ENCODE peak calls at places on chromosomes 16 and 17, in nine cellular contexts. B is heart left ventricle; K is EL; V is effector CD8-positive, alpha-beta T cell; D is lower leg skin; I is Kasumi-1; E is mucosa of descending colon; J is activated B cell treated with CpG ODN at 0.5 μM for 24 hours; P is dermis microvascular lymphatic vessel endothelial cell. Y is an unnamed sample.

GRCh38 chr16:88796278-88796677 is 7.3 kb upstream of the CDT1 start:
- DNase-seq in B (no peak), K (no peak), V (no peak), D (no peak), I (no peak), E (no peak), J (no peak), P (no peak), Y (no peak)

GRCh38 chr16:24255446-24256352 is at the start of gene CACNG3:
- DNase-seq in B (peak; percentile 35), K (peak; percentile 8), V (peak; percentile 2), D (no peak), I (peak; percentile 53), E (no peak), J (peak; percentile 40), P (peak; percentile 23), Y (peak; percentile 84)

GRCh38 chr16:75497558-75497957 is 2.3 kb upstream of the CHST6 start:
- DNase-seq in B (no peak), K (no peak), V (no peak), D (no peak), I (no peak), E (no peak), J (no peak), P (no peak), Y (no peak)

GRCh38 chr17:50101346-50102163 is 6.4 kb downstream of the PDK2 start:
- DNase-seq in B (peak; percentile 66), K (no peak), V (no peak), D (no peak), I (no peak), E (peak; percentile 88), J (no peak), P (no peak), Y (no peak)

GRCh38 chr16:4322121-4323035 is 6.5 kb downstream of the GLIS2 start:
- DNase-seq in B (no peak), K (no peak), V (no peak), D (no peak), I (no peak), E (no peak), J (no peak), P (no peak), Y (no peak)

GRCh38 chr16:75957870-75958269 is 231.6 kb upstream of the CPHXL start:
- DNase-seq in B (no peak), K (no peak), V (no peak), D (no peak), I (no peak), E (no peak), J (no peak), P (no peak), Y (no peak)

GRCh38 chr17:36978810-36979584 is 30.2 kb downstream of the AATF start:
- DNase-seq in B (no peak), K (no peak), V (no peak), D (no peak), I (no peak), E (no peak), J (no peak), P (no peak), Y (no peak)

GRCh38 chr17:61875285-61875684 is 12.0 kb upstream of the BRIP1 start:
- DNase-seq in B (no peak), K (no peak), V (no peak), D (no peak), I (no peak), E (no peak), J (no peak), P (no peak), Y (no peak)

GRCh38 chr17:76920364-76921139 is 52.3 kb downstream of the MGAT5B start:
- DNase-seq in B (no peak), K (no peak), V (no peak), D (no peak), I (no peak), E (no peak), J (no peak), P (no peak), Y (no peak)

GRCh38 chr16:12878973-12879372 is 22.4 kb upstream of the SHISA9 start:
- DNase-seq in B (no peak), K (no peak), V (no peak), D (no peak), I (no peak), E (no peak), J (no peak), P (no peak), Y (no peak)

GRCh38 chr16:57721765-57722499 is 13.6 kb upstream of the KATNB1 start:
- DNase-seq in B (no peak), K (no peak), V (no peak), D (no peak), I (no peak), E (no peak), J (no peak), P (no peak), Y (no peak)

GRCh38 chr17:7631398-7632380 is 1.8 kb downstream of the SHBG start:
- DNase-seq in B (no peak), K (no peak), V (no peak), D (no peak), I (no peak), E (no peak), J (no peak), P (no peak), Y (no peak)

GRCh38 chr16:76947694-76948093 is 243.3 kb upstream of the MON1B start:
- DNase-seq in B (no peak), K (no peak), V (no peak), D (no peak), I (no peak), E (no peak), J (no peak), P (no peak), Y (no peak)

GRCh38 chr17:68613739-68614298 is 12.7 kb upstream of the FAM20A start:
- DNase-seq in B (peak; percentile 40), K (peak; percentile 63), V (no peak), D (no peak), I (peak; percentile 93), E (no peak), J (no peak), P (peak; percentile 10), Y (peak; percentile 68)

GRCh38 chr16:78045865-78046581 is 23.7 kb downstream of the CLEC3A start:
- DNase-seq in B (peak; percentile 59), K (peak; percentile 12), V (no peak), D (no peak), I (peak; percentile 17), E (no peak), J (no peak), P (peak; percentile 35), Y (peak; percentile 64)

GRCh38 chr16:69351309-69352027 is at the start of gene TMED6:
- DNase-seq in B (no peak), K (no peak), V (no peak), D (peak; percentile 62), I (no peak), E (peak; percentile 65), J (no peak), P (no peak), Y (no peak)

GRCh38 chr17:65362826-65363225 is 198.6 kb downstream of the AXIN2 start:
- DNase-seq in B (no peak), K (no peak), V (no peak), D (no peak), I (no peak), E (no peak), J (no peak), P (no peak), Y (no peak)

GRCh38 chr17:49071106-49071505 is 61.5 kb upstream of the B4GALNT2 start:
- DNase-seq in B (no peak), K (no peak), V (no peak), D (no peak), I (no peak), E (no peak), J (no peak), P (no peak), Y (no peak)

GRCh38 chr17:16971458-16972338 is at the start of gene TNFRSF13B:
- DNase-seq in B (no peak), K (no peak), V (no peak), D (peak; percentile 72), I (no peak), E (no peak), J (peak; percentile 60), P (no peak), Y (no peak)

GRCh38 chr17:57091186-57091618 is 6.2 kb downstream of the AKAP1 start:
- DNase-seq in B (peak; percentile 85), K (no peak), V (no peak), D (no peak), I (no peak), E (no peak), J (no peak), P (no peak), Y (no peak)

GRCh38 chr17:55377885-55378284 is 43.8 kb downstream of the MMD start:
- DNase-seq in B (no peak), K (no peak), V (no peak), D (no peak), I (no peak), E (no peak), J (no peak), P (no peak), Y (no peak)

GRCh38 chr16:23182675-23183485 is at the start of gene SCNN1G:
- DNase-seq in B (no peak), K (peak; percentile 7), V (no peak), D (no peak), I (no peak), E (no peak), J (no peak), P (no peak), Y (no peak)

GRCh38 chr17:199195-199604 is 17.8 kb upstream of the DOC2B start:
- DNase-seq in B (no peak), K (peak; percentile 12), V (no peak), D (no peak), I (no peak), E (no peak), J (no peak), P (no peak), Y (no peak)